ENCODE peak calls at places on chromosome X, in seven cellular contexts. S is nephron progenitor cell, Q is left cardiac atrium, I is Right ventricle myocardium superior, A is psoas muscle, P is adrenal gland, G is NCI-H1436. B is an unnamed sample.

GRCh38 chrX:40473460-40474204 is 107.1 kb upstream of the ATP6AP2 start:
- DNase-seq in S (no peak), Q (no peak), I (no peak), A (no peak), P (no peak), G (no peak), B (no peak)

GRCh38 chrX:30955687-30956086 is 66.6 kb upstream of the TAB3 start:
- DNase-seq in S (no peak), Q (no peak), I (no peak), A (no peak), P (no peak), G (no peak), B (no peak)

GRCh38 chrX:110915120-110915519 is 119.5 kb upstream of the CHRDL1 start:
- DNase-seq in S (no peak), Q (no peak), I (no peak), A (no peak), P (no peak), G (no peak), B (no peak)

GRCh38 chrX:12946406-12946805 is 28.5 kb upstream of the TMSB4X start:
- DNase-seq in S (no peak), Q (no peak), I (no peak), A (no peak), P (no peak), G (no peak), B (no peak)

GRCh38 chrX:34656842-34657780 is at the start of gene TMEM47:
- DNase-seq in S (peak; percentile 91), Q (peak; percentile 76), I (peak; percentile 82), A (peak; percentile 84), P (peak; percentile 68), G (no peak), B (peak; percentile 27)

GRCh38 chrX:54529166-54529558 is 857 bp upstream of the GNL3L start:
- DNase-seq in S (no peak), Q (no peak), I (no peak), A (no peak), P (no peak), G (no peak), B (no peak)

GRCh38 chrX:74061879-74062278 is 242.1 kb upstream of the ZCCHC13 start:
- DNase-seq in S (no peak), Q (no peak), I (no peak), A (no peak), P (no peak), G (no peak), B (no peak)

GRCh38 chrX:17459008-17459407 is 84.0 kb downstream of the NHS start:
- DNase-seq in S (no peak), Q (peak; percentile 30), I (no peak), A (no peak), P (peak; percentile 46), G (peak; percentile 20), B (peak; percentile 81)

GRCh38 chrX:68060506-68061205 is 372.6 kb downstream of the OPHN1 start:
- DNase-seq in S (no peak), Q (no peak), I (no peak), A (no peak), P (peak; percentile 35), G (no peak), B (no peak)

B was measured in NCI-H1092.